ENCODE peak calls at places on chromosome X, in four cellular contexts. T is IMR-90, J is A549, U is K562. D is an unnamed sample.

GRCh38 chrX:96538104-96538725 is 146.4 kb upstream of the DIAPH2 start:
- DNase-seq in J (no peak), U (no peak), T (no peak), D (no peak)

GRCh38 chrX:106742831-106743230 is 16.3 kb downstream of the RNF128 start:
- DNase-seq in J (no peak), T (peak; percentile 7), U (no peak), D (no peak)

GRCh38 chrX:100449696-100450606 is 39.9 kb upstream of the PCDH19 start:
- DNase-seq in T (no peak), J (no peak), U (no peak), D (no peak)

GRCh38 chrX:106973433-106974149 is 26.4 kb downstream of the MORC4 start:
- DNase-seq in J (peak; percentile 68), U (no peak), T (peak; percentile 5), D (peak; percentile 47)

GRCh38 chrX:104522386-104522785 is 43.6 kb upstream of the IL1RAPL2 start:
- DNase-seq in J (no peak), T (no peak), U (no peak), D (no peak)

GRCh38 chrX:48864210-48864609 is 28.8 kb upstream of the PCSK1N start:
- DNase-seq in J (no peak), T (peak; percentile 62), U (peak; percentile 57), D (peak; percentile 1)

GRCh38 chrX:100606753-100607152 is 22.0 kb downstream of the TNMD start:
- DNase-seq in U (no peak), T (no peak), J (no peak), D (no peak)

GRCh38 chrX:129606918-129607317 is 47.8 kb downstream of the APLN start:
- DNase-seq in U (peak; percentile 75), T (peak; percentile 36), J (peak; percentile 47), D (peak; percentile 30)

GRCh38 chrX:154486396-154487207 is at the start of gene UBL4A:
- DNase-seq in T (peak; percentile 11), U (peak; percentile 77), J (peak; percentile 33), D (no peak)

GRCh38 chrX:40483502-40483901 is 97.3 kb upstream of the ATP6AP2 start:
- DNase-seq in J (no peak), T (no peak), U (no peak), D (no peak)
- TF ChIP-seq MAZ in J (no peak), T (no peak), U (no peak), D (no peak)

DNA sequence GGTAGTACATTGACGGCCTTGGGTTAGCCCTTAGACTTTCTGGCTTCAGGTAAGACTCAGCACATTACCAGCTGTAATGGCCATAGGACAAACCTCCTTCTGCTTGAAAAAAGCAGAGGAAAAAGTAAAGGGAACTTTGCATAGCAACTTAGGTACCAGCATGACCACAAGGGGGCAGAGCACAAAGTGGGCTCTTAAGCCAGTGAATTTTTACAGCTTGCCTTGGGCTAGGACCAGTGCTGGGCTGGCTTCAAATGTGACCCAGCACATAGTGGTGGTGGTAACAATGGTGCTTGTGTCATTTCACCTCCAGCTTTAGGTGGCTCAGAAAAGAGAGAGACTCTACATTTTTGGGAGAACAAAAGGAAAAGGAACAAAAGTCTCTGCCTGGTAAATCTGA is 66.1 kb downstream of the KLHL4 start:
- DNase-seq in J (peak; percentile 42), T (peak; percentile 10), U (peak; percentile 47), D (peak; percentile 3)
- TF ChIP-seq MAZ in J (no peak), T (no peak), U (no peak), D (no peak)

DNA sequence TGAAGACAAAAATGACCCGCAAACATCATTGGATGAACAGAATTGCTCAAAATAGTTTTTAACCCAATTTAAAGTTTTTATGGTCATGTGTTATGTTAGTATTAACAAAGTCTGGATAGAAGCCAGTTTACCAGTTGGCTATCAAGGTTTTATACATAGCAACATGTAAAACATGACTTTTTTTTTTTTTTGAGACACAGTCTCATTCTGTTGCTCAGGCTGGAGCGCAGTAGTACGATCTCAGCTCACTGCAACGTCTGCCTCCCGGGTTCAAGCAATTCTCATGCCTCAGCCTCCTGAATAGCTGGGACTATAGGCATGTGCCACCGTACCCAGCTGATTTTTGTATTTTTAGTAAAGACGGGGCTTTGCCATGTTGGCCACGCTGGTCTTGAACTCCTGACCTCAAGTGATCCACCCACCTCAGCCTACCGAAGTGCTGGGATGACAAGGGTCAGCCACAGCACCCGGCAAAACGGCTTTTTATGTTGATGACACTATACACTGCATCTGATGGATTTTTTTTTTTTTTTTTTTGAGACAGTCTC is 3.4 kb downstream of the SAT1 start:
- DNase-seq in J (peak; percentile 60), T (no peak), U (no peak), D (no peak)
- TF ChIP-seq MAZ in J (no peak), T (no peak), U (no peak), D (no peak)

GRCh38 chrX:118257781-118258180 is 88.1 kb upstream of the WDR44 start:
- DNase-seq in U (no peak), J (no peak), T (no peak), D (no peak)

GRCh38 chrX:118255921-118256320 is 90.0 kb upstream of the WDR44 start:
- DNase-seq in J (no peak), T (no peak), U (no peak), D (no peak)

GRCh38 chrX:118251251-118251650 is 94.7 kb upstream of the WDR44 start:
- DNase-seq in U (no peak), T (peak; percentile 67), J (no peak), D (no peak)

GRCh38 chrX:118252967-118253366 is 92.9 kb upstream of the WDR44 start:
- DNase-seq in U (no peak), T (no peak), J (no peak), D (no peak)

DNA sequence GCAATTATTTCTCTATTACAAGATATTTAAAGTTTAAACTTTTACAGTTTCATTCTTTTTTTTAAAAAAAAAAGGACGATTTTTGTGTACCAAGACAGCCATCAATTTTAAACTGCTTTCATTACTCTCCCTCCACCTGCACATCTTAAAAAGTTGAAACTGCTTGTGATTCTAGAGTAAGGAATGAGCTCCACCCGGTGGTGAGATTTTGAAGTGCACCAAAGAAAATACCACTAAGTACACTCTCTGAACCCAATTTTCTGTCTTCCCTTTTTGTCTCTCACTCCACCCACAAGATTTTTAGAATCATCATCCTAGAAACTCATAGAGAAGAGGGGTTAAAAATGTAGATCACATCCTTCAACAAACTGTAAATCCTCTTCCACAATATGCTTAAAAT is 91.3 kb upstream of the WDR44 start:
- DNase-seq in T (peak; percentile 57), U (peak; percentile 57), J (peak; percentile 50), D (peak; percentile 7)
- TF ChIP-seq MAZ in T (no peak), U (no peak), J (no peak), D (no peak)

GRCh38 chrX:119729408-119730201 is 28.8 kb upstream of the SOWAHD start:
- DNase-seq in T (peak; percentile 64), J (peak; percentile 70), U (peak; percentile 69), D (peak; percentile 55)
- TF ChIP-seq MAZ in T (no peak), J (no peak), U (no peak), D (no peak)

GRCh38 chrX:47458528-47458927 is 24.5 kb downstream of the ZNF41 start:
- DNase-seq in U (no peak), T (no peak), J (no peak), D (no peak)
- TF ChIP-seq MAZ in U (no peak), T (no peak), J (no peak), D (no peak)

DNA sequence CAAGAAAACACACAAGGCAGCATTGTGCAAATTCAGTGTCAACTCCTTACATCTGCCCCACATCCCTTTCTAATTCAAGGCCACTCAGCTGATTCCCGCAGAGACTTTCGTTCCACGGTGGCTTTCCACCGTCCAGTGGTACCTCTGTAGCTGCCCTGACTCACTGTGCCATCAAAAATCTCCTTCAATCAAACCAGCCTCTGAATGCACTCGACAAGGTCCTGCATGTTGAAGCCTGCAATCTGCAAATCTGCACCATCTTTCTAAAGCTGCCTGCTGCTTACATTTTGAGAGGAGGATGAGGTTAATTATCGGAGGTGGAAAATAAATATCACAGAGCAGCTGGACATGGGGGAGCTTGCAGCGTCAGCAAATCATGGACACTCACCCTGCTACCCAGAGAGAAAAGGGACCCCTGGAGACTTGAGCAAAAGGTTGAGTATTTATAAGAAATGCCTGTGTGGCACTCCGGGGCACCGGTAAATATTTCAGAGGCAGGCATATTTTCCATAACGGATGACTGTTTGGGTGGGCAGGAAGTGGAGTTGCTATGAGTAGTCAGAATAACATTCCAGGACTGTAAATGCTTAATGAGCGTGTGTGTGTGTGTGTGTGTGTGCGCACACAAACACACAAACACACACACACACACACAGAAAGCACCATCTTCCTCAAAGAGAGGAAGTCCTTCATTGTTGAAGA is 74.8 kb downstream of the MXRA5 start:
- DNase-seq in U (no peak), J (peak; percentile 18), T (peak; percentile 74), D (no peak)
- TF ChIP-seq MAZ in U (no peak), J (no peak), T (peak; percentile 8), D (no peak)

GRCh38 chrX:49915352-49916222 is 6.8 kb upstream of the CLCN5 start:
- DNase-seq in J (peak; percentile 57), T (peak; percentile 62), U (peak; percentile 64), D (peak; percentile 33)
- TF ChIP-seq MAZ in J (no peak), T (no peak), U (no peak), D (no peak)

GRCh38 chrX:139724626-139725025 is 16.7 kb upstream of the MCF2 start:
- DNase-seq in J (no peak), T (no peak), U (no peak), D (no peak)
- TF ChIP-seq MAZ in J (no peak), T (no peak), U (no peak), D (no peak)

D was measured in HepG2.